ENCODE peak calls at places on chromosomes 6 and 20, in nine cellular contexts. P is uterus, J is left lung, Q is fibroblast of pulmonary artery, Y is colonic mucosa, M is coronary artery, W is testis, I is right lobe of liver, V is fibroblast of mammary gland. K is an unnamed sample.

GRCh38 chr6:124829822-124830221 is 132.4 kb upstream of the RNF217 start:
- DNase-seq in P (no peak), M (no peak), V (no peak), W (no peak), Q (no peak), J (no peak), I (no peak), Y (no peak), K (no peak)

GRCh38 chr20:25453035-25453810 is 45.8 kb downstream of the GINS1 start:
- DNase-seq in Y (no peak), J (peak; percentile 1), M (peak; percentile 41), W (no peak), I (no peak), P (no peak), V (peak; percentile 21), Q (peak; percentile 73), K (peak; percentile 76)

GRCh38 chr6:149897015-149897697 is 757 bp downstream of the RAET1E start:
- DNase-seq in Y (peak; percentile 75), W (peak; percentile 82), Q (peak; percentile 93), V (peak; percentile 94), J (peak; percentile 72), I (peak; percentile 78), M (peak; percentile 94), P (peak; percentile 89), K (no peak)

GRCh38 chr6:148235446-148235845 is 107.2 kb upstream of the SASH1 start:
- DNase-seq in Y (no peak), W (no peak), J (no peak), P (no peak), V (peak; percentile 71), Q (no peak), M (no peak), I (no peak), K (no peak)

GRCh38 chr6:169702640-169703246 is 817 bp downstream of the C6orf120 start:
- DNase-seq in P (no peak), I (no peak), Q (no peak), M (no peak), V (no peak), Y (peak; percentile 41), J (peak; percentile 35), W (peak; percentile 41), K (peak; percentile 30)

GRCh38 chr20:62858059-62858458 is 3.6 kb downstream of the TCFL5 start:
- DNase-seq in J (peak; percentile 29), V (no peak), Y (no peak), M (no peak), P (no peak), I (no peak), W (no peak), Q (no peak), K (no peak)

GRCh38 chr6:160382946-160383345 is 34.8 kb downstream of the SLC22A3 start:
- DNase-seq in W (no peak), I (no peak), Y (no peak), J (no peak), M (no peak), P (no peak), Q (no peak), V (no peak), K (no peak)

GRCh38 chr6:50713977-50714486 is 706 bp downstream of the TFAP2D start:
- DNase-seq in Y (no peak), M (no peak), Q (no peak), I (no peak), P (no peak), W (no peak), V (no peak), J (no peak), K (no peak)

GRCh38 chr6:108168501-108168979 is 2.7 kb downstream of the NR2E1 start:
- DNase-seq in Y (no peak), J (no peak), I (peak; percentile 56), P (no peak), W (peak; percentile 53), M (no peak), Q (peak; percentile 22), V (peak; percentile 19), K (peak; percentile 61)

GRCh38 chr20:32343438-32343837 is 14.7 kb upstream of the ASXL1 start:
- DNase-seq in J (no peak), W (no peak), V (peak; percentile 94), Q (peak; percentile 81), I (no peak), Y (no peak), P (no peak), M (no peak), K (no peak)

GRCh38 chr6:130632288-130632687 is 194.9 kb upstream of the SMLR1 start:
- DNase-seq in Q (no peak), I (no peak), Y (no peak), M (no peak), P (no peak), J (no peak), V (no peak), W (peak; percentile 19), K (no peak)

GRCh38 chr6:137378100-137378390 is 116.1 kb downstream of the OLIG3 start:
- DNase-seq in J (no peak), Q (no peak), V (no peak), I (no peak), P (no peak), Y (no peak), W (no peak), M (no peak), K (no peak)

GRCh38 chr20:22985212-22985611 is 49.9 kb upstream of the SSTR4 start:
- DNase-seq in J (no peak), M (no peak), V (no peak), W (no peak), P (no peak), Y (no peak), I (no peak), Q (no peak), K (no peak)

DNA sequence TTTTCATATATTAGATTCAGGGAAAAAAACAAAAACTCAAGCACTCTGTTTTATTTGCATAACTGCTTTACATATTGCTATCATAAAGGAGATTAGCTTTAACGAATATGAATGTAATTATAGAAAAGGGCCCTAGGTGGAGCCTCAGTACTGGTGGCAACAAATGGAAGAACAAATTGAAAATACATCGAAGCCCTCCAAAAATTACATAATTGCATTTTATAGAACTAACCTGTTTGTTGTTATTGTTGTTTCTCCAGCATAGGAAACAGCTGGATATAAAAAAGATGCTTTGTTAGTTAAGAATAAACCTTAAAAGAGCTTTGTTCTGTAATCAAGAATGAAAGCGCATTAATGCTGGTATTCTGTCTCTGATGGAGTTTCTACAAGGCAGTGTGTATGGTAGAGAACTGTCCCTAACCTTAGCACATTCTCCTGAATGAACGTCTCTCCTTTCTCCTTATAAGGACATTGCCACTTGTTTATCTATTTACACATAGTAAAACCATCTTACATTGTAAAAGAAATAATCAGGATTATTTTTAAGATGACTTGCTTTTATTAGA is 33.7 kb upstream of the LCA5 start:
- DNase-seq in W (no peak), J (no peak), P (no peak), Q (peak; percentile 57), I (no peak), V (peak; percentile 54), M (no peak), Y (no peak), K (no peak)
- H3K4me3 ChIP-seq in W (no peak overlapping the region), J (no peak overlapping the region), P (no peak overlapping the region), Q (no peak overlapping the region), I (peak overlapping the region; percentile 38), V (no peak overlapping the region), M (peak overlapping the region; percentile 34), Y (no peak overlapping the region), K (peak overlapping the region; percentile 39)

GRCh38 chr6:46134216-46134615 is 4.4 kb downstream of the ENPP4 start:
- DNase-seq in P (no peak), V (no peak), I (no peak), Q (no peak), W (no peak), J (no peak), Y (no peak), M (no peak), K (no peak)

GRCh38 chr6:46128476-46128875 is 1.3 kb upstream of the ENPP4 start:
- DNase-seq in M (no peak), Q (no peak), I (no peak), J (no peak), P (no peak), V (no peak), Y (no peak), W (no peak), K (no peak)

GRCh38 chr6:46130665-46131064 is 876 bp downstream of the ENPP4 start:
- DNase-seq in P (no peak), I (no peak), M (no peak), V (no peak), J (no peak), W (peak; percentile 20), Y (no peak), Q (no peak), K (no peak)

GRCh38 chr6:46129634-46130505 is at the start of gene ENPP4:
- DNase-seq in M (peak; percentile 95), J (peak; percentile 91), Y (peak; percentile 89), V (peak; percentile 83), P (peak; percentile 54), W (peak; percentile 92), Q (peak; percentile 61), I (peak; percentile 89), K (peak; percentile 72)

GRCh38 chr6:46129301-46129633 is 522 bp upstream of the ENPP4 start:
- DNase-seq in P (no peak), V (no peak), J (no peak), M (no peak), Y (no peak), W (no peak), I (no peak), Q (no peak), K (no peak)
- H3K4me3 ChIP-seq in P (peak overlapping the region; percentile 56), V (peak overlapping the region; percentile 67), J (peak overlapping the region; percentile 67), M (peak overlapping the region; percentile 74), Y (peak overlapping the region; percentile 64), W (peak overlapping the region; percentile 74), I (peak overlapping the region; percentile 69), Q (no peak overlapping the region), K (peak overlapping the region; percentile 59)

GRCh38 chr20:64205611-64206026 is 41.4 kb downstream of the MYT1 start:
- DNase-seq in P (no peak), V (no peak), Q (no peak), J (no peak), Y (no peak), M (no peak), W (no peak), I (no peak), K (no peak)
- H3K4me3 ChIP-seq in P (no peak overlapping the region), V (no peak overlapping the region), Q (no peak overlapping the region), J (no peak overlapping the region), Y (no peak overlapping the region), M (no peak overlapping the region), W (no peak overlapping the region), I (no peak overlapping the region), K (no peak overlapping the region)

GRCh38 chr20:8128291-8129046 is 3.6 kb upstream of the PLCB1 start:
- DNase-seq in W (no peak), Y (no peak), J (no peak), M (no peak), Q (no peak), P (no peak), V (no peak), I (no peak), K (no peak)

GRCh38 chr20:8127553-8128255 is 4.4 kb upstream of the PLCB1 start:
- DNase-seq in J (no peak), W (no peak), I (no peak), M (no peak), P (no peak), Q (no peak), Y (no peak), V (no peak), K (no peak)

GRCh38 chr20:8124639-8125038 is 7.4 kb upstream of the PLCB1 start:
- DNase-seq in P (no peak), J (no peak), Q (peak; percentile 44), Y (no peak), M (no peak), V (no peak), W (no peak), I (no peak), K (no peak)

GRCh38 chr20:8126190-8126589 is 5.9 kb upstream of the PLCB1 start:
- DNase-seq in P (no peak), M (no peak), W (no peak), Q (no peak), I (no peak), V (no peak), Y (no peak), J (no peak), K (no peak)

GRCh38 chr20:8126979-8127378 is 5.1 kb upstream of the PLCB1 start:
- DNase-seq in I (no peak), Q (no peak), W (no peak), P (no peak), Y (no peak), V (no peak), J (no peak), M (no peak), K (no peak)
- H3K4me3 ChIP-seq in I (no peak overlapping the region), Q (no peak overlapping the region), W (no peak overlapping the region), P (no peak overlapping the region), Y (no peak overlapping the region), V (no peak overlapping the region), J (no peak overlapping the region), M (no peak overlapping the region), K (no peak overlapping the region)

K was measured in BE2C.